ENCODE peak calls at places on chromosomes 4 and X, in five cellular contexts. V is SK-N-MC; C is pons; W is activated naive CD4-positive, alpha-beta T cell; I is upper lobe of right lung. F is an unnamed sample.

GRCh38 chr4:22385615-22386014 is 130.3 kb downstream of the ADGRA3 start:
- DNase-seq in V (no peak), W (no peak), I (no peak), C (no peak), F (no peak)

GRCh38 chrX:133638285-133638684 is 223.0 kb upstream of the GPC4 start:
- DNase-seq in W (no peak), C (peak), V (no peak), I (no peak), F (no peak)

GRCh38 chr4:128410037-128410436 is 122.4 kb upstream of the PGRMC2 start:
- DNase-seq in V (no peak), W (no peak), I (no peak), C (no peak), F (no peak)

GRCh38 chrX:47483310-47484268 is 567 bp upstream of the ZNF41 start:
- DNase-seq in W (no peak), I (peak), V (no peak), C (peak), F (peak)

GRCh38 chrX:24392709-24393108 is 32.3 kb downstream of the SUPT20HL1 start:
- DNase-seq in I (no peak), W (no peak), V (peak), C (no peak), F (peak)

GRCh38 chr4:7429601-7430078 is 5.1 kb downstream of the PSAPL1 start:
- DNase-seq in C (no peak), V (no peak), W (no peak), I (peak), F (no peak)

GRCh38 chr4:57071340-57071739 is 38.8 kb downstream of the IGFBP7 start:
- DNase-seq in W (no peak), V (no peak), I (no peak), C (no peak), F (peak)

GRCh38 chrX:39063037-39063436 is 261.8 kb downstream of the MID1IP1 start:
- DNase-seq in W (no peak), V (no peak), C (no peak), I (peak), F (peak)

GRCh38 chrX:46502848-46503247 is 42.4 kb downstream of the ZNF674 start:
- DNase-seq in W (no peak), V (no peak), I (no peak), C (no peak), F (no peak)

GRCh38 chrX:128106630-128107029 is 54.4 kb upstream of the ACTRT1 start:
- DNase-seq in C (peak), I (no peak), W (no peak), V (peak), F (no peak)

GRCh38 chrX:68534696-68535095 is 35.8 kb downstream of the YIPF6 start:
- DNase-seq in C (no peak), W (no peak), V (no peak), I (no peak), F (no peak)

GRCh38 chrX:130170752-130171445 is 863 bp upstream of the RAB33A start:
- DNase-seq in V (no peak), I (peak), C (peak), W (peak), F (peak)

GRCh38 chrX:96372313-96373046 is 312.2 kb upstream of the DIAPH2 start:
- DNase-seq in C (peak), I (no peak), W (no peak), V (peak), F (no peak)

GRCh38 chrX:18354369-18355329 is at the start of gene SCML2:
- DNase-seq in V (no peak), C (peak), I (peak), W (no peak), F (peak)

GRCh38 chrX:150060406-150060805 is 122.1 kb upstream of the EOLA2 start:
- DNase-seq in C (no peak), W (no peak), I (no peak), V (no peak), F (no peak)

GRCh38 chrX:5876984-5877655 is 351.5 kb downstream of the NLGN4X start:
- DNase-seq in C (peak), W (no peak), I (no peak), V (no peak), F (no peak)